ENCODE peak calls at places on chromosome 2, in eight cellular contexts. A, I, Y, M, Q, V, E and G are unnamed samples.

GRCh38 chr2:133843551-133843950 is 275.3 kb upstream of the NCKAP5 start:
- DNase-seq in M (no peak), A (no peak), Y (no peak), V (no peak), E (no peak), Q (no peak), I (no peak), G (no peak)

GRCh38 chr2:28360742-28361293 is 31.8 kb upstream of the FOSL2 start:
- DNase-seq in E (no peak), Q (peak; percentile 47), V (no peak), A (no peak), I (peak; percentile 88), M (peak; percentile 56), Y (no peak), G (no peak)

GRCh38 chr2:214320211-214320610 is 90.6 kb upstream of the VWC2L start:
- DNase-seq in Q (no peak), A (no peak), I (no peak), E (no peak), Y (no peak), M (no peak), V (no peak), G (no peak)

GRCh38 chr2:109326306-109326705 is 197.3 kb downstream of the SH3RF3 start:
- DNase-seq in Y (no peak), Q (no peak), I (no peak), V (no peak), M (no peak), A (no peak), E (no peak), G (no peak)

GRCh38 chr2:152243723-152244122 is 68.2 kb upstream of the STAM2 start:
- DNase-seq in M (no peak), Y (no peak), Q (no peak), E (no peak), V (no peak), I (no peak), A (no peak), G (no peak)

GRCh38 chr2:165462433-165462832 is 7.1 kb upstream of the CSRNP3 start:
- DNase-seq in V (no peak), M (no peak), I (no peak), Y (no peak), A (no peak), Q (no peak), E (no peak), G (no peak)

GRCh38 chr2:112621792-112622527 is 23.8 kb upstream of the SLC20A1 start:
- DNase-seq in Q (no peak), I (peak; percentile 87), Y (no peak), A (no peak), V (no peak), M (peak; percentile 94), E (no peak), G (no peak)

GRCh38 chr2:42410732-42411514 is 49.9 kb upstream of the COX7A2L start:
- DNase-seq in A (no peak), Q (no peak), V (no peak), I (no peak), Y (no peak), M (no peak), E (no peak), G (no peak)

GRCh38 chr2:225725726-225726125 is 326.2 kb downstream of the NYAP2 start:
- DNase-seq in I (no peak), Q (no peak), A (no peak), V (no peak), M (no peak), E (no peak), Y (no peak), G (no peak)

GRCh38 chr2:10559825-10560224 is 111.7 kb upstream of the ODC1 start:
- DNase-seq in I (no peak), V (no peak), Y (no peak), Q (no peak), M (no peak), E (no peak), A (no peak), G (no peak)

GRCh38 chr2:3769766-3770165 is 66.4 kb downstream of the DCDC2C start:
- DNase-seq in M (no peak), E (no peak), Y (no peak), A (no peak), I (no peak), Q (no peak), V (no peak), G (no peak)

GRCh38 chr2:27442282-27442980 is at the start of gene KRTCAP3:
- DNase-seq in Q (no peak), V (no peak), M (no peak), Y (peak; percentile 84), A (peak; percentile 58), I (no peak), E (peak; percentile 91), G (peak; percentile 76)

GRCh38 chr2:186946896-186947467 is 98.0 kb upstream of the ZSWIM2 start:
- DNase-seq in A (no peak), I (no peak), V (no peak), E (no peak), Q (no peak), M (no peak), Y (no peak), G (no peak)

GRCh38 chr2:46034535-46034934 is 262.7 kb upstream of the EPAS1 start:
- DNase-seq in V (no peak), M (peak; percentile 37), Y (no peak), A (no peak), E (no peak), I (no peak), Q (no peak), G (no peak)

GRCh38 chr2:20671036-20671735 is 4.2 kb downstream of the GDF7 start:
- DNase-seq in A (no peak), V (no peak), Q (no peak), E (no peak), I (no peak), M (no peak), Y (no peak), G (no peak)

GRCh38 chr2:204228169-204228940 is 291.8 kb downstream of the ICOS start:
- DNase-seq in I (no peak), M (no peak), Q (no peak), Y (no peak), E (no peak), A (no peak), V (no peak), G (no peak)

GRCh38 chr2:5562865-5563264 is 129.3 kb upstream of the SOX11 start:
- DNase-seq in I (no peak), E (no peak), A (no peak), Q (no peak), V (no peak), Y (no peak), M (no peak), G (no peak)

GRCh38 chr2:95384854-95385569 is 17.5 kb upstream of the FAHD2A start:
- DNase-seq in A (no peak), Q (no peak), E (peak; percentile 48), V (peak; percentile 47), I (peak; percentile 8), M (no peak), Y (no peak), G (no peak)

GRCh38 chr2:74414913-74415761 is 6.3 kb downstream of the C2orf81 start:
- DNase-seq in E (peak; percentile 62), Q (no peak), A (no peak), V (peak; percentile 44), Y (no peak), M (no peak), I (peak; percentile 26), G (peak; percentile 63)
- TF ChIP-seq CTCF in E (no peak), Q (peak; percentile 44), A (no peak), V (peak; percentile 72), Y (no peak), M (peak; percentile 23), I (no peak), G (no peak)

GRCh38 chr2:88667219-88667618 is 24.3 kb upstream of the RPIA start:
- DNase-seq in Q (no peak), A (no peak), V (no peak), M (no peak), Y (no peak), E (no peak), I (no peak), G (no peak)
- TF ChIP-seq CTCF in Q (no peak), A (no peak), V (no peak), M (no peak), Y (no peak), E (no peak), I (no peak), G (no peak)

DNA sequence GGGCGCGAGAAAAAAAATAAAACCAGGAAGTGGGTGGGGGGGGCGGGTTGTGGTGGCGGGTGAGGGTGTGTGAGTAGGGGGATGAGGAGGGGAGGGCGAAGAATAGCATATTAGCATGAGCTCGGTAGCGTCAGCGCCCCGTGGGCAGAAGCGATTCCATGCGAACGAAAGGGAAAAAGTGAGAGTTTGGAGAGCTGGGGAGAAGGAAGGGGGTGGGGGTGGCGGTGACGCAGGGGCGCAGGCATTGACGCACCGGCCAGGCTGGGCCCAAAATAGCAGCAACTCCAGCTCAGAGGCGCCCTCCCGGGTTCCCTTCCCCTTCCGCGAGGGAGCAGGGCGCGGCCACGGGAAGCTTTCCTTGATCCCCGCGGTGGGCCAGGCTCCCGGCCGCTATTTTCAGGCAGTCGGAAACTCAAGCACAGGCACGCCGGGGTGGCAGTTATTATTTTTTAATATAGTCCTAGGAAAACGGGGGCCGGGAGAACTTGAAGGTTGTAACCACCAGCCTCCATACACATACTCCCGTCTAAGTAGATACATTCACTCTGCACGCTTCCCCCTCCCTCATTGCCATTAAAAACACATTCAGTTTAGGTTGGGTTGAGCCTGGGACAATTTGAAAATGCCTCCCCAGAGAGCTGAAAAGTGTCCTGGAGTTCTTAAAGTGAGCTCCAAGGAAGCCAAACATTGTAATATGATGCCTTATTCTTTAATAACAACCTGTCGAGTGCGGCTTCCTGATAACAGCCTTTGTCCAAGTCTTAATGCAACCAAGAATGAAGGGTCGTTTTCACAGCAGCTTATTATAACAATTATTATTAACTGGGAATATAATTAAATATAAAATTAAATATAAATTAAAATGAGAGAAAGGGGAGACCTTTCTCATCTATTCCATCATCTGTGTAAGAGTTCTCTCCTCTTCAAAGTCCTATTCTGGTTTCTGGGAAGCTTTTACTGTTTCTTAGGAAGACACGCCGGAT is 2.3 kb upstream of the NR4A2 start:
- DNase-seq in Y (peak; percentile 86), I (peak; percentile 96), M (peak; percentile 96), E (peak; percentile 70), Q (no peak), V (peak; percentile 92), A (peak; percentile 68), G (peak; percentile 70)
- TF ChIP-seq CTCF in Y (no peak), I (no peak), M (peak; percentile 30), E (no peak), Q (no peak), V (no peak), A (no peak), G (no peak)

GRCh38 chr2:39483530-39483929 is 46.4 kb upstream of the MAP4K3 start:
- DNase-seq in I (no peak), Q (no peak), E (no peak), Y (no peak), A (no peak), M (peak; percentile 20), V (no peak), G (no peak)

GRCh38 chr2:39486071-39486470 is 49.0 kb upstream of the MAP4K3 start:
- DNase-seq in Q (no peak), Y (no peak), A (no peak), M (no peak), V (no peak), E (no peak), I (no peak), G (no peak)

GRCh38 chr2:39484206-39484605 is 47.1 kb upstream of the MAP4K3 start:
- DNase-seq in A (no peak), Q (no peak), Y (no peak), E (no peak), I (no peak), V (no peak), M (peak; percentile 28), G (no peak)

GRCh38 chr2:39487398-39488250 is 50.5 kb upstream of the MAP4K3 start:
- DNase-seq in E (no peak), A (no peak), Y (no peak), I (no peak), Q (no peak), V (no peak), M (no peak), G (no peak)

GRCh38 chr2:39484620-39485495 is 47.8 kb upstream of the MAP4K3 start:
- DNase-seq in Q (no peak), E (no peak), V (no peak), A (no peak), M (no peak), I (no peak), Y (no peak), G (no peak)
- TF ChIP-seq CTCF in Q (no peak), E (no peak), V (no peak), A (no peak), M (no peak), I (no peak), Y (no peak), G (no peak)